ENCODE peak calls at places on chromosomes 4 and X, in seven cellular contexts. B is endothelial cell of umbilical vein, Q is fibroblast of lung, R is upper lobe of right lung, U is neuronal stem cell, E is upper lobe of left lung, S is cardiac fibroblast. I is an unnamed sample.

GRCh38 chrX:136162827-136163427 is 15.6 kb downstream of the FHL1 start:
- DNase-seq in E (no peak), Q (peak), U (no peak), S (peak), B (peak), R (no peak), I (no peak)

GRCh38 chr4:55947254-55947882 is 1.4 kb upstream of the CEP135 start:
- DNase-seq in Q (peak), R (no peak), E (no peak), B (peak), U (no peak), S (peak), I (no peak)

GRCh38 chr4:120007171-120007894 is 59.3 kb downstream of the MAD2L1 start:
- DNase-seq in E (no peak), S (peak), B (no peak), Q (peak), R (no peak), U (no peak), I (no peak)

GRCh38 chr4:30847157-30847556 is 127.0 kb downstream of the PCDH7 start:
- DNase-seq in B (no peak), S (no peak), U (no peak), E (no peak), Q (peak), R (no peak), I (no peak)

GRCh38 chr4:187603093-187603395 is 392.5 kb upstream of the ZFP42 start:
- DNase-seq in B (no peak), Q (peak), U (no peak), E (no peak), S (peak), R (no peak), I (no peak)

GRCh38 chr4:83258463-83258862 is 26.1 kb downstream of the COQ2 start:
- DNase-seq in R (no peak), S (no peak), U (no peak), E (no peak), B (no peak), Q (no peak), I (no peak)

GRCh38 chr4:76219299-76220055 is 5.9 kb upstream of the SCARB2 start:
- DNase-seq in U (no peak), Q (peak), S (peak), E (no peak), B (no peak), R (no peak), I (no peak)

GRCh38 chr4:147950261-147950660 is 218.4 kb downstream of the ARHGAP10 start:
- DNase-seq in U (no peak), Q (no peak), E (no peak), S (no peak), B (no peak), R (no peak), I (no peak)

GRCh38 chr4:111454961-111455360 is 690.3 kb upstream of the FAM241A start:
- DNase-seq in E (no peak), Q (no peak), U (no peak), S (no peak), R (no peak), B (no peak), I (no peak)

GRCh38 chrX:13084611-13085010 is 40.2 kb upstream of the FAM9C start:
- DNase-seq in R (no peak), E (no peak), Q (no peak), U (no peak), S (no peak), B (peak), I (no peak)

GRCh38 chr4:39855909-39856512 is 121.7 kb downstream of the PDS5A start:
- DNase-seq in Q (peak), B (peak), U (no peak), E (no peak), S (peak), R (no peak), I (no peak)

GRCh38 chrX:30971761-30972603 is 82.9 kb upstream of the TAB3 start:
- DNase-seq in S (peak), Q (peak), R (no peak), B (peak), E (no peak), U (peak), I (no peak)

GRCh38 chr4:89026542-89026941 is 30.4 kb downstream of the FAM13A start:
- DNase-seq in E (no peak), R (no peak), U (no peak), S (no peak), B (no peak), Q (no peak), I (no peak)

GRCh38 chr4:104860227-104861123 is 286.2 kb upstream of the TET2 start:
- DNase-seq in U (peak), E (no peak), R (no peak), S (peak), B (peak), Q (peak), I (peak)

GRCh38 chr4:84342161-84342560 is 156.9 kb downstream of the NKX6-1 start:
- DNase-seq in R (no peak), S (no peak), B (no peak), Q (no peak), E (no peak), U (no peak), I (no peak)

GRCh38 chr4:151199496-151200190 is 77.3 kb upstream of the PRSS48 start:
- DNase-seq in E (no peak), R (no peak), S (no peak), Q (no peak), B (no peak), U (peak), I (no peak)
- H3K4me3 ChIP-seq in E (no peak), R (no peak), S (no peak), Q (no peak), B (no peak), U (no peak), I (no peak)

GRCh38 chr4:107744532-107744931 is 24.5 kb upstream of the PAPSS1 start:
- DNase-seq in R (no peak), E (no peak), B (no peak), U (no peak), Q (no peak), S (no peak), I (no peak)

GRCh38 chr4:107742196-107742595 is 22.2 kb upstream of the PAPSS1 start:
- DNase-seq in E (no peak), B (no peak), U (no peak), Q (no peak), R (no peak), S (no peak), I (no peak)

GRCh38 chr4:107740950-107741701 is 21.1 kb upstream of the PAPSS1 start:
- DNase-seq in E (no peak), Q (peak), R (no peak), U (no peak), B (peak), S (peak), I (no peak)

GRCh38 chr4:107743532-107743931 is 23.5 kb upstream of the PAPSS1 start:
- DNase-seq in U (no peak), R (no peak), Q (no peak), S (no peak), E (no peak), B (no peak), I (no peak)

DNA sequence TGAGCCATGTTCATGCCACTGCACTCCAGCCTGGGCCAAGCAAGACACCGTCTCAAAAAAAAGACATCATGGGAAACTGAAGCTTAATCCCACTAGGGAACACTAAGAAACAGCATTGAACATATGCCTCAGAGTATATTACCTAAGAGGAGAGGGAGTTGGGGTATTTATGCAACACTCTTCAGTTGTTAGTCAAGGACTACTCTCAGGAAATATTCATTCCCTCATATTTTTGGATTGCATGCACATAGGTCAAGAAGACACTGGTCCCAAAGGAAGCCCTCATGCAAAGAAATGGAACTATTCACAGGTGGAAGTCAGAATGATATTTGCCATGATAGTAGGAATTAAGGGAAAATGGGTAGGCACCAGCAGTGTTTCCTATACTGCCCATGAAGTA is 22.8 kb upstream of the PAPSS1 start:
- DNase-seq in U (no peak), S (no peak), E (no peak), Q (no peak), B (no peak), R (no peak), I (no peak)
- H3K4me3 ChIP-seq in U (no peak), S (no peak), E (no peak), Q (no peak), B (no peak), R (no peak), I (no peak)

DNA sequence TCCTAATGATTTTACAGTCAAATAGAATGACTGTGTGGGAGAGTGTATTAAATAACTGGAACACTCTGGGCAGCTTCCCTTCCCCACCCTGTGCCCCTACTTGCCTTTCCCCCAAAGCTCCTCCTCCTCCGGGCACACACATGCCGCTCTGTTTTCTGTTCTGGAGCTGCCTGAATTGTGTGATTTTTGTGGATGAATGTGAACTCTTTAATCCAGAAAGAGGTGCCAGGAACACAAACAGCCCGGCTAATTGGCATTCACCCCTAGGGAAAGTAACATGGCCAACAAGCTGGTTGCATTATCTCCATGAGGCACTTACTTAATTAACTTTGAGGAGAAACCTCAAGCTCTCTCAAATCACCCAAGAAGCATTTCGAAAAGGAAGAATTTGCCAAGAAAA is 28.2 kb downstream of the FGF2 start:
- DNase-seq in Q (no peak), R (no peak), B (no peak), U (no peak), S (no peak), E (no peak), I (no peak)
- H3K4me3 ChIP-seq in Q (no peak), R (peak), B (no peak), U (no peak), S (no peak), E (peak), I (no peak)

DNA sequence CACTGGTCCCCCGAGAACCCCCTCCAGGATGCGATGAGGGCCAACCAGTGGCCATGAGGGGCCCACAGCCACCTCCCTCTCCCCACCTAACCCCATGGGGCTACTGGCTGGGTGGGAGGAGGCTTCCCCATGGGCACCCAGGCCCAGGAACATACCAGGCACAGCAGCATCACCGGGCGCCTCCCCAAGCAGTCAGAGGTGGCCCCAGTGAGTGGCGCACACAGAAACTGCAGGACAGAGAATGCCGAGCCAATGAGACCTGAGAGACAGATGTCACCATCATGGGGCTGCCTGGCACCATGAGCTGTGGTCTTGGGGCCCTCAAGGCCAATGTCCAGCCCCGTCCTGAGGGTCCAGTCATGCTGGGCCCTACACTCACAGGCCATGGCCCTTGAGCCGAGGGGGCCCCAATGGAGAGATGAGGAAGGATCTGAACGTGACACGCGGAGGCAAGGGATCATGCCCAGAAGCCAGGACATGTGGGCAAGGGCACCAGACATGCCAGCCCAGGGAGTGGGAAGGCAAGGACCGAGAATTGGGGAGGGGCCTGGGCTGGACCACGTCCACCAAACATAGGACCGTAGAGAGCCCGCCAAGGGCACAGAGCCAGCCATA is 30.1 kb downstream of the NOP14 start:
- DNase-seq in E (no peak), R (peak), Q (no peak), B (no peak), S (no peak), U (no peak), I (no peak)
- H3K4me3 ChIP-seq in E (peak), R (peak), Q (peak), B (peak), S (peak), U (peak), I (no peak)

GRCh38 chr4:139886798-139887197 is 221.2 kb downstream of the MGST2 start:
- DNase-seq in U (no peak), R (no peak), Q (no peak), B (no peak), S (no peak), E (no peak), I (no peak)
- H3K4me3 ChIP-seq in U (no peak), R (peak), Q (peak), B (no peak), S (peak), E (peak), I (no peak)

DNA sequence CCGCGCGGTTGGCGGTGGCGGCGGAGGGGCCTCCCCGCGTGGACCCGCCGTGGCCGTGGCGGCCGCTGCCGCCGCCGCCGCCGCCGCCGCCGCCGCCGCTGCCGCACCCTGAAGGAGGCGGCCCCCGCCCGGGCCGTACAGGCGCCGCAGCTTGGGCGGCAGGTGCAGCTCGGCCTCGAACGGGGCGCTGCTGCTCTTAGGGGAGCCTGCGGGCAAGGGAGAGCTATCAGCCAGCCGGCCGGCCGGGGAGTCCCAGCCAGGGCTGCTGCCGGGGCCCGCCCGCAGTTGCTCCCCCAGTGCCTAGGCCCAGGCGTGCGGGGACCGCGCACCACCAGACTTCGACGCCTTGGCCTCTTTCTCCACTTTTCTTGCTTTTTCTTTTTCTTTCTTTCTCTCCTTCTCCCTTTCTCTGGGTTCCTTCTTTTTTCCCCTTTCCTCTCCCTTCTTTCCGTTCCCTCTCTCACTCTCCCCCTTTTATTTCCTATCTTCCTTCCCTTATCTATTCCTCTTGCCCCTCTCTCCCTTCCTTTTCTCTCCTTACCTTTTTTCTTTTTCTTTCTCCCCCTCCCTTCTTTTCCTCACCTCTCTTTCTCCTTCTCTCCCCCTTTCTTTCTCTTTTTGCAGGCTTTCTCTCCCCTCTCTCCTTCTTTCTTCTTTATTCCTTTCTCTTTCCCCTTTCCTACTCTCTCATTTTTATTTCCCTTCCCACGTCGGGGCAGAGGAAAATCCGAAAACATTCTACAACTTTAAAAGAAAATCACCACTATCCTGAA is 2.0 kb downstream of the ARX start:
- DNase-seq in B (no peak), R (no peak), E (no peak), S (no peak), Q (no peak), U (no peak), I (no peak)
- H3K4me3 ChIP-seq in B (no peak), R (no peak), E (no peak), S (no peak), Q (no peak), U (peak), I (no peak)

GRCh38 chr4:169791527-169792156 is 33.9 kb upstream of the HPF1 start:
- DNase-seq in U (peak), S (peak), Q (peak), B (peak), E (peak), R (no peak), I (no peak)
- H3K4me3 ChIP-seq in U (no peak), S (peak), Q (peak), B (no peak), E (peak), R (peak), I (no peak)

I was measured in Jurkat, Clone E6-1.